ENCODE peak calls at places on chromosomes 16 and 17, in eight cellular contexts. K is effector memory CD4-positive, alpha-beta T cell; Y is cardiac muscle cell; N is fibroblast of lung; V is mesendoderm; F is thoracic aorta; E is CD8-positive, alpha-beta memory T cell; M is HAP-1. C is an unnamed sample.

GRCh38 chr16:68752602-68753001 is 15.5 kb downstream of the CDH1 start:
- DNase-seq in K (no peak), Y (no peak), N (no peak), V (peak; percentile 33), F (no peak), E (peak; percentile 60), M (no peak), C (no peak)

GRCh38 chr16:50468749-50469078 is 79.5 kb upstream of the NKD1 start:
- DNase-seq in K (no peak), Y (no peak), N (no peak), V (no peak), F (no peak), E (no peak), M (no peak), C (no peak)

GRCh38 chr17:74697477-74697876 is 15.2 kb downstream of the CD300LF start:
- DNase-seq in K (no peak), Y (no peak), N (no peak), V (no peak), F (no peak), E (no peak), M (no peak), C (no peak)

GRCh38 chr16:18800674-18801196 is 614 bp downstream of the ARL6IP1 start:
- DNase-seq in K (no peak), Y (peak; percentile 29), N (no peak), V (peak; percentile 44), F (no peak), E (no peak), M (peak; percentile 28), C (no peak)

GRCh38 chr17:59737324-59737723 is 29.9 kb downstream of the VMP1 start:
- DNase-seq in K (no peak), Y (no peak), N (no peak), V (no peak), F (no peak), E (no peak), M (no peak), C (no peak)

GRCh38 chr16:4611337-4612023 is 3.2 kb downstream of the UBALD1 start:
- DNase-seq in K (no peak), Y (peak; percentile 46), N (peak; percentile 19), V (no peak), F (no peak), E (no peak), M (no peak), C (no peak)

GRCh38 chr17:75695141-75695829 is 26.0 kb upstream of the ITGB4 start:
- DNase-seq in K (no peak), Y (no peak), N (peak; percentile 24), V (no peak), F (no peak), E (no peak), M (no peak), C (no peak)

GRCh38 chr17:81328489-81328888 is 33.4 kb upstream of the SLC38A10 start:
- DNase-seq in K (no peak), Y (no peak), N (no peak), V (no peak), F (no peak), E (no peak), M (no peak), C (no peak)

GRCh38 chr16:87506423-87507350 is 13.9 kb upstream of the ZCCHC14 start:
- DNase-seq in K (no peak), Y (no peak), N (no peak), V (no peak), F (no peak), E (no peak), M (no peak), C (no peak)

GRCh38 chr17:36542755-36543154 is 2.0 kb upstream of the GGNBP2 start:
- DNase-seq in K (no peak), Y (no peak), N (no peak), V (no peak), F (no peak), E (no peak), M (no peak), C (no peak)

DNA sequence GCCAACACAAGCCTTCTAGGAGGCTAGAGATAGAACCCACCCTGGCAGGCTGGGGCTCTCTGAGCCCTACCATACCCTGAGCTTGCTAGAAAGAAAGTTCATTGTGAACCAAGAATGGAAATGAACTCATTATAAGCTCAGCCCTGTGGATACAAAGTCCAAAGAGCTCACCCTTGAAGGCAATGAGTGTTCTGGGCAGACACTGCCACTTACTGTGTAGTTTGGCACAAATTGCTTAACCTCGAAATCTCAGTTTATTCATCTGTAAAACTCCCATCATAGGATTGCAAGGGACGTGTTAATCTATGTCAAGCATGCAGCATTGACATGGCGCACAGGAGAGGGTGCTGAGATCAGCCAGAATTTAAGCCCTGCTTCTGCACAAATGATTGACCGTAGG is 5.5 kb downstream of the KDM8 start:
- DNase-seq in K (no peak), Y (no peak), N (no peak), V (no peak), F (no peak), E (no peak), M (no peak), C (no peak)
- H3K4me1 ChIP-seq in K (peaks cover 9% of the 10 kb centered on the region), Y (peaks cover 9% of the 10 kb centered on the region), N (no peaks in the 10 kb centered on the region), V (no peaks in the 10 kb centered on the region), F (no peaks in the 10 kb centered on the region), E (peaks cover 15% of the 10 kb centered on the region), M (peaks cover 5% of the 10 kb centered on the region), C (no peaks in the 10 kb centered on the region)

GRCh38 chr16:58418601-58419000 is 26.3 kb downstream of the GINS3 start:
- DNase-seq in K (no peak), Y (peak; percentile 17), N (no peak), V (no peak), F (no peak), E (no peak), M (no peak), C (no peak)

GRCh38 chr16:58421029-58421428 is 28.8 kb downstream of the GINS3 start:
- DNase-seq in K (no peak), Y (no peak), N (no peak), V (no peak), F (no peak), E (no peak), M (no peak), C (no peak)

GRCh38 chr16:58417600-58417999 is 25.3 kb downstream of the GINS3 start:
- DNase-seq in K (no peak), Y (no peak), N (no peak), V (no peak), F (no peak), E (no peak), M (no peak), C (no peak)

GRCh38 chr16:58418026-58418425 is 25.8 kb downstream of the GINS3 start:
- DNase-seq in K (no peak), Y (no peak), N (no peak), V (no peak), F (no peak), E (no peak), M (no peak), C (no peak)

GRCh38 chr16:58419241-58420012 is 27.2 kb downstream of the GINS3 start:
- DNase-seq in K (no peak), Y (no peak), N (no peak), V (no peak), F (no peak), E (no peak), M (no peak), C (peak; percentile 32)
- H3K4me1 ChIP-seq in K (no peaks in the 10 kb centered on the region), Y (no peaks in the 10 kb centered on the region), N (no peaks in the 10 kb centered on the region), V (peaks cover 3% of the 10 kb centered on the region), F (no peaks in the 10 kb centered on the region), E (no peaks in the 10 kb centered on the region), M (no peaks in the 10 kb centered on the region), C (peaks cover 6% of the 10 kb centered on the region)

DNA sequence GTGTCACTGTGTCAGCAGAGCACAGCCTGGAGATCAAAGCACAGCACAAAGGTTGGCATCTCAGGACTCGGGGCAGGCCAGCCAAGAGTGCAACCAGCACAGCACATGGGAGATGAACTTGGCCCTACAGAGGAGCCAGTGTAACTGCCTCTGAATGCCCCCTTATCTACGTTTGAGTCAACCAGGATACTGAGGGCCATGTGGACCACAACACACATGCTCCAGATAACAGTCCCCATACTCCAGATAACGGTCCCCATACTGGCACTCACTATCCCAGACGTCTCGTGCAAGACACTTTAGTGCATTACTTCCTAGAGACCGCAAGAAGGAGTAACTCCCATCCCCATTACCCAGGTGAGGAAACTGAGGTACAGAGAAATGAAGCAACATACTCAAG is 88.2 kb downstream of the XYLT1 start:
- DNase-seq in K (no peak), Y (no peak), N (no peak), V (peak; percentile 76), F (no peak), E (no peak), M (no peak), C (no peak)
- H3K4me1 ChIP-seq in K (peaks cover 12% of the 10 kb centered on the region), Y (peaks cover 89% of the 10 kb centered on the region), N (peaks cover 6% of the 10 kb centered on the region), V (peaks cover 21% of the 10 kb centered on the region), F (peaks cover 25% of the 10 kb centered on the region), E (peaks cover 31% of the 10 kb centered on the region), M (no peaks in the 10 kb centered on the region), C (peaks cover 12% of the 10 kb centered on the region)

DNA sequence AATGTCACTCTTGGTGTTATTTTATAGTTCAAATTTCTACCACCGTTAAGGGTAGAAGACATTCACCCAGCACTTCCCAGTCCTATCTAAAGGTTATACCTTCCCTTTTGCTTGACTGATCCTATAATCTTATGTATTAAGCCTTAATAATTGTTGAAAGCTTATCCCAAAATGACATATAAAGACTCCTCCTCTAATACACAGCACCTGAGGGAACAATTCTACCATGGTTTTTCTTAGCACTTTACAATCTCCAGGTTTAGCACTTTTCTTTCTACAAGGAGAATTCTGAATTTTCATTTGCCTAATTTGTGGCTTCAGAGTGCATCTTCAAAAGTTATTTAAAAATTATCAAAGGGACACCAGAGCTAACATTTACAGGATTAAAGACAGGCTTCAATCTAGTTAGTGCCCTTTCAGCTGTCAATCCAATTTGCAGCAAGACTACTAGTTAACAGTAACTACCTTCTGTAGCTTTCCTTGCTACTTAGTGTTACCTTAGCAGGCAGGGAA is 8.8 kb downstream of the SRSF1 start:
- DNase-seq in K (no peak), Y (no peak), N (no peak), V (no peak), F (no peak), E (no peak), M (no peak), C (no peak)
- H3K4me1 ChIP-seq in K (peaks cover 6% of the 10 kb centered on the region), Y (peaks cover 7% of the 10 kb centered on the region), N (peaks cover 2% of the 10 kb centered on the region), V (no peaks in the 10 kb centered on the region), F (no peaks in the 10 kb centered on the region), E (peaks cover 24% of the 10 kb centered on the region), M (peaks cover 31% of the 10 kb centered on the region), C (peaks cover 3% of the 10 kb centered on the region)

GRCh38 chr16:1474047-1474446 is 781 bp downstream of the CLCN7 start:
- DNase-seq in K (no peak), Y (peak; percentile 9), N (no peak), V (peak; percentile 19), F (no peak), E (no peak), M (no peak), C (no peak)
- H3K4me1 ChIP-seq in K (peaks cover 10% of the 10 kb centered on the region), Y (peaks cover 4% of the 10 kb centered on the region), N (peaks cover 3% of the 10 kb centered on the region), V (peaks cover 3% of the 10 kb centered on the region), F (peaks cover 12% of the 10 kb centered on the region), E (peaks cover 19% of the 10 kb centered on the region), M (peaks cover 16% of the 10 kb centered on the region), C (peaks cover 6% of the 10 kb centered on the region)

DNA sequence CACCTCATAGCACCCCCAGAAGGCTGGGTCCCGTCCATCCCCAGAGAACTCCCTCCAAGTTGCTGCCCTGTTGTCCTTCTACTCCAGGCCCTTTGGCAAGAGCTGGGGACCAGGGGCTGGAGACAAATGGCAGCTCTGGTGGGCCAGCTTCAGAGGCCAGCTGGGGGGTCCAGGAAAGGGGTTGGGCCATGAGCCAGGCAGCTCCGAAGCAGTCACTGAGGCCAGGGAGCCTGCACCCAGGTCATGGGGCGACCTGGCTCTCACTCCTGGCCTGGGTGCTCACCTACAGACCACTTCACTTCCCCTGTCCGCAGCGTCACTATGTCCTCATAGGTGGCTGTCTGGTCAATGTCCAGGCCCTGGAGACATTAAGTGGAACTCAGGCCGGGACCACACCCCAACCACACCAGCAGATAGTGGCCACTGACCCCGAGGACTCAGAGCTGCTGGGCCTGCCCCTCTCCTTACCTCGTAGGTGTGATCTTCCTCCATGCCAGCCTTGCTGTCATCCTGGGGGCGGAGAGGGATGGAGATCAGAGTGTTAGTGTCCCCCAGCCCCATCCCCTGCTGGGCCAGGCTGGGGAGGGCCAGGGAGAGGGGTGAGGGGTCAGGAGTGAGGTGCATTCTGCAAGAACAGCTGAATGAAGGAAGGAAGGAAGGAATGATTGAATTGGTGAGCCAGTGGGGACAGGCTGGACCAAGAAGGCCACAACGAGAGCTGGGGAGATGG is 3.0 kb downstream of the CD79B start:
- DNase-seq in K (no peak), Y (no peak), N (no peak), V (no peak), F (no peak), E (no peak), M (no peak), C (no peak)
- H3K4me1 ChIP-seq in K (peaks cover 18% of the 10 kb centered on the region), Y (no peaks in the 10 kb centered on the region), N (no peaks in the 10 kb centered on the region), V (no peaks in the 10 kb centered on the region), F (no peaks in the 10 kb centered on the region), E (peaks cover 24% of the 10 kb centered on the region), M (no peaks in the 10 kb centered on the region), C (peaks cover 16% of the 10 kb centered on the region)